ENCODE peak calls at places on chromosomes 3 and 15, in six cellular contexts. One of them, this sample, is unnamed.

GRCh38 chr3:105970283-105970682 is 101.5 kb upstream of the CBLB start:
- DNase-seq in HCT116: no peak
- DNase-seq in A549: no peak
- DNase-seq in WTC11: peak
- DNase-seq in SK-N-SH: no peak
- DNase-seq in GM12878: no peak
- DNase-seq in this sample: peak

GRCh38 chr15:92665100-92665555 is 9.6 kb upstream of the FAM174B start:
- DNase-seq in HCT116: no peak
- DNase-seq in A549: no peak
- DNase-seq in WTC11: no peak
- DNase-seq in SK-N-SH: no peak
- DNase-seq in GM12878: peak
- DNase-seq in this sample: no peak

GRCh38 chr3:14505001-14505802 is 34.9 kb downstream of the GRIP2 start:
- DNase-seq in HCT116: no peak
- DNase-seq in A549: no peak
- DNase-seq in WTC11: no peak
- DNase-seq in SK-N-SH: no peak
- DNase-seq in GM12878: no peak
- DNase-seq in this sample: no peak

GRCh38 chr3:160809453-160809852 is 53.4 kb downstream of the PPM1L start:
- DNase-seq in HCT116: no peak
- DNase-seq in A549: no peak
- DNase-seq in WTC11: no peak
- DNase-seq in SK-N-SH: no peak
- DNase-seq in GM12878: no peak
- DNase-seq in this sample: no peak

GRCh38 chr3:183178833-183179549 is 16.5 kb upstream of the LAMP3 start:
- DNase-seq in HCT116: no peak
- DNase-seq in A549: peak
- DNase-seq in WTC11: peak
- DNase-seq in SK-N-SH: peak
- DNase-seq in GM12878: no peak
- DNase-seq in this sample: peak

GRCh38 chr3:185009650-185010049 is 143.2 kb downstream of the C3orf70 start:
- DNase-seq in HCT116: no peak
- DNase-seq in A549: no peak
- DNase-seq in WTC11: no peak
- DNase-seq in SK-N-SH: no peak
- DNase-seq in GM12878: no peak
- DNase-seq in this sample: no peak

GRCh38 chr3:39350714-39351113 is 21.2 kb downstream of the CCR8 start:
- DNase-seq in HCT116: no peak
- DNase-seq in A549: no peak
- DNase-seq in WTC11: no peak
- DNase-seq in SK-N-SH: no peak
- DNase-seq in GM12878: no peak
- DNase-seq in this sample: peak

GRCh38 chr3:114103858-114104257 is 47.3 kb downstream of the QTRT2 start:
- DNase-seq in HCT116: no peak
- DNase-seq in A549: no peak
- DNase-seq in WTC11: no peak
- DNase-seq in SK-N-SH: no peak
- DNase-seq in GM12878: no peak
- DNase-seq in this sample: no peak

GRCh38 chr3:184262166-184262926 is 993 bp upstream of the CAMK2N2 start:
- DNase-seq in HCT116: no peak
- DNase-seq in A549: no peak
- DNase-seq in WTC11: peak
- DNase-seq in SK-N-SH: peak
- DNase-seq in GM12878: no peak
- DNase-seq in this sample: peak

GRCh38 chr15:101088788-101089578 is 162.9 kb downstream of the CHSY1 start:
- DNase-seq in HCT116: peak
- DNase-seq in A549: peak
- DNase-seq in WTC11: peak
- DNase-seq in SK-N-SH: peak
- DNase-seq in GM12878: no peak
- DNase-seq in this sample: peak

GRCh38 chr3:81726132-81726531 is 35.3 kb downstream of the GBE1 start:
- DNase-seq in HCT116: no peak
- DNase-seq in A549: no peak
- DNase-seq in WTC11: no peak
- DNase-seq in SK-N-SH: no peak
- DNase-seq in GM12878: no peak
- DNase-seq in this sample: no peak

GRCh38 chr3:71148455-71149060 is 435.0 kb downstream of the FOXP1 start:
- DNase-seq in HCT116: no peak
- DNase-seq in A549: no peak
- DNase-seq in WTC11: no peak
- DNase-seq in SK-N-SH: no peak
- DNase-seq in GM12878: no peak
- DNase-seq in this sample: no peak

GRCh38 chr3:170485294-170485693 is 66.6 kb downstream of the CLDN11 start:
- DNase-seq in HCT116: no peak
- DNase-seq in A549: no peak
- DNase-seq in WTC11: no peak
- DNase-seq in SK-N-SH: no peak
- DNase-seq in GM12878: no peak
- DNase-seq in this sample: no peak

GRCh38 chr3:177256991-177257390 is 59.7 kb upstream of the TBL1XR1 start:
- DNase-seq in HCT116: no peak
- DNase-seq in A549: no peak
- DNase-seq in WTC11: no peak
- DNase-seq in SK-N-SH: no peak
- DNase-seq in GM12878: no peak
- DNase-seq in this sample: peak

GRCh38 chr3:13528217-13528801 is 20.6 kb upstream of the FBLN2 start:
- DNase-seq in HCT116: no peak
- DNase-seq in A549: peak
- DNase-seq in WTC11: peak
- DNase-seq in SK-N-SH: peak
- DNase-seq in GM12878: no peak
- DNase-seq in this sample: peak

GRCh38 chr15:57183041-57183440 is 193.3 kb upstream of the CGNL1 start:
- DNase-seq in HCT116: no peak
- DNase-seq in A549: no peak
- DNase-seq in WTC11: no peak
- DNase-seq in SK-N-SH: no peak
- DNase-seq in GM12878: no peak
- DNase-seq in this sample: no peak

GRCh38 chr15:48963524-48964113 is at the start of gene SHC4:
- DNase-seq in HCT116: no peak
- DNase-seq in A549: peak
- DNase-seq in WTC11: peak
- DNase-seq in SK-N-SH: peak
- DNase-seq in GM12878: no peak
- DNase-seq in this sample: peak

GRCh38 chr3:9168230-9168629 is 81.2 kb downstream of the SRGAP3 start:
- DNase-seq in HCT116: no peak
- DNase-seq in A549: no peak
- DNase-seq in WTC11: peak
- DNase-seq in SK-N-SH: no peak
- DNase-seq in GM12878: peak
- DNase-seq in this sample: no peak

GRCh38 chr3:172561894-172562664 is 38.8 kb upstream of the TNFSF10 start:
- DNase-seq in HCT116: no peak
- DNase-seq in A549: no peak
- DNase-seq in WTC11: no peak
- DNase-seq in SK-N-SH: no peak
- DNase-seq in GM12878: no peak
- DNase-seq in this sample: no peak

GRCh38 chr3:56771376-56771775 is 30.4 kb downstream of the ARHGEF3 start:
- DNase-seq in HCT116: no peak
- DNase-seq in A549: no peak
- DNase-seq in WTC11: no peak
- DNase-seq in SK-N-SH: no peak
- DNase-seq in GM12878: no peak
- DNase-seq in this sample: no peak

GRCh38 chr3:150292891-150293290 is 115.2 kb upstream of the TSC22D2 start:
- DNase-seq in HCT116: no peak
- DNase-seq in A549: no peak
- DNase-seq in WTC11: no peak
- DNase-seq in SK-N-SH: no peak
- DNase-seq in GM12878: no peak
- DNase-seq in this sample: no peak

GRCh38 chr3:70138606-70139005 is 139.1 kb downstream of the SAMMSON start:
- DNase-seq in HCT116: no peak
- DNase-seq in A549: no peak
- DNase-seq in WTC11: no peak
- DNase-seq in SK-N-SH: no peak
- DNase-seq in GM12878: no peak
- DNase-seq in this sample: no peak

GRCh38 chr3:61964566-61964965 is 403.2 kb downstream of the PTPRG start:
- DNase-seq in HCT116: peak
- DNase-seq in A549: no peak
- DNase-seq in WTC11: no peak
- DNase-seq in SK-N-SH: no peak
- DNase-seq in GM12878: no peak
- DNase-seq in this sample: no peak

GRCh38 chr3:10933470-10933957 is 59.0 kb upstream of the SLC6A1 start:
- DNase-seq in HCT116: no peak
- DNase-seq in A549: no peak
- DNase-seq in WTC11: no peak
- DNase-seq in SK-N-SH: no peak
- DNase-seq in GM12878: no peak
- DNase-seq in this sample: no peak
- TF ChIP-seq MAX in HCT116: no peak
- TF ChIP-seq MAX in A549: no peak
- TF ChIP-seq MAX in WTC11: no peak
- TF ChIP-seq MAX in SK-N-SH: no peak
- TF ChIP-seq MAX in GM12878: no peak
- TF ChIP-seq MAX in this sample: no peak

DNA sequence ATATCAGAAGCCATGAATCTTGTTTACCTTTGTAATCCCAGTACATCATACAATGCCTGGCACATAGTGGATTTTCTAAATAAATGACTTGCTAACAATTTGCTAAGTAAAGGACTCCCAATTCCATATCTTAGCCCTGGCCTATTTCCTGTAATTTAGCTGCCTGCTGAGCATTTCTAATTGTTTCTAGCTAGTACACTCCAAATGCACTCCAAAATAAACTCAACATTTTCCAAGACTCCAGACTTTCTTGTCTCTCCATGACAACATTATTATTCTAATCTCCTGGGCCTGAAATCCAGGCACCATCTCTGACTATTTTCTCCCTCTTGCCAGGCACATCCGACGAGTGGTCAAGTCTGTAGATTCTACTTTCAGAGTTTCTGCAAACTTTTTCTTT is 773.5 kb downstream of the SQOR start:
- DNase-seq in HCT116: no peak
- DNase-seq in A549: no peak
- DNase-seq in WTC11: no peak
- DNase-seq in SK-N-SH: no peak
- DNase-seq in GM12878: no peak
- DNase-seq in this sample: no peak
- TF ChIP-seq MAX in HCT116: no peak
- TF ChIP-seq MAX in A549: no peak
- TF ChIP-seq MAX in WTC11: no peak
- TF ChIP-seq MAX in SK-N-SH: no peak
- TF ChIP-seq MAX in GM12878: no peak
- TF ChIP-seq MAX in this sample: no peak

GRCh38 chr3:51173518-51174271 is 211.4 kb upstream of the MANF start:
- DNase-seq in HCT116: no peak
- DNase-seq in A549: no peak
- DNase-seq in WTC11: no peak
- DNase-seq in SK-N-SH: no peak
- DNase-seq in GM12878: no peak
- DNase-seq in this sample: no peak

GRCh38 chr3:51176923-51177322 is 208.2 kb upstream of the MANF start:
- DNase-seq in HCT116: no peak
- DNase-seq in A549: no peak
- DNase-seq in WTC11: no peak
- DNase-seq in SK-N-SH: no peak
- DNase-seq in GM12878: no peak
- DNase-seq in this sample: no peak
- TF ChIP-seq MAX in HCT116: no peak
- TF ChIP-seq MAX in A549: no peak
- TF ChIP-seq MAX in WTC11: no peak
- TF ChIP-seq MAX in SK-N-SH: no peak
- TF ChIP-seq MAX in GM12878: no peak
- TF ChIP-seq MAX in this sample: no peak

GRCh38 chr3:30350901-30351300 is 255.5 kb upstream of the TGFBR2 start:
- DNase-seq in HCT116: no peak
- DNase-seq in A549: no peak
- DNase-seq in WTC11: no peak
- DNase-seq in SK-N-SH: no peak
- DNase-seq in GM12878: no peak
- DNase-seq in this sample: no peak

GRCh38 chr3:30349507-30349906 is 256.9 kb upstream of the TGFBR2 start:
- DNase-seq in HCT116: no peak
- DNase-seq in A549: no peak
- DNase-seq in WTC11: no peak
- DNase-seq in SK-N-SH: no peak
- DNase-seq in GM12878: no peak
- DNase-seq in this sample: no peak

GRCh38 chr3:30352919-30353318 is 253.5 kb upstream of the TGFBR2 start:
- DNase-seq in HCT116: no peak
- DNase-seq in A549: no peak
- DNase-seq in WTC11: no peak
- DNase-seq in SK-N-SH: no peak
- DNase-seq in GM12878: no peak
- DNase-seq in this sample: no peak

GRCh38 chr3:30347679-30348216 is 258.7 kb upstream of the TGFBR2 start:
- DNase-seq in HCT116: no peak
- DNase-seq in A549: no peak
- DNase-seq in WTC11: no peak
- DNase-seq in SK-N-SH: no peak
- DNase-seq in GM12878: no peak
- DNase-seq in this sample: peak

DNA sequence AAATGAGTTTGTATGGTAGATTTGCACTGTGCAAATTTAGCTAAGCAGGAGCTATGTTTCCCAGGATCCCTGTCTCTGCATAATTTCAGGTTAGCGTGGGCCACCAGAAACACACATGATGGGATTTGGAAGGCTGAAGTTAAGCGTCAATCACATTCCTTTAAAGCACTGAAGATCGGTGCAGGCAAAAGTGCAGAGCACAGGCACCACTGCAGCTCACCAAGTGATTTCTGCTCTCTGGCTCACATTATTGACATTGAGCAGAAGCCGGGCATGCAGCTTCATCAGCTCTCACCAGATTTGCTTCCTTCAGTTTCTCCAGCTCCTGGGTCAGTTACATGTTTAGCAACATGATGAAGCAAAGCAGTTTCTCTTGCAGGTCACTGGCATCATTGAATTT is 256.4 kb upstream of the TGFBR2 start:
- DNase-seq in HCT116: no peak
- DNase-seq in A549: no peak
- DNase-seq in WTC11: no peak
- DNase-seq in SK-N-SH: no peak
- DNase-seq in GM12878: no peak
- DNase-seq in this sample: no peak
- TF ChIP-seq MAX in HCT116: no peak
- TF ChIP-seq MAX in A549: no peak
- TF ChIP-seq MAX in WTC11: no peak
- TF ChIP-seq MAX in SK-N-SH: no peak
- TF ChIP-seq MAX in GM12878: no peak
- TF ChIP-seq MAX in this sample: no peak

This sample was measured in NB4.